ENCODE peak calls at places on chromosomes 4 and X, in ten cellular contexts. One of them, this sample, is unnamed.

GRCh38 chrX:39705299-39705698 is 392.5 kb downstream of the BCOR start:
- DNase-seq in ovary: peak; percentile 87
- DNase-seq in stomach: peak; percentile 67
- DNase-seq in H9: no peak
- DNase-seq in left lung: peak; percentile 69
- DNase-seq in vagina: no peak
- DNase-seq in CD4-positive, alpha-beta memory T cell: no peak
- DNase-seq in right atrium auricular region: peak; percentile 78
- DNase-seq in uterus: peak; percentile 83
- DNase-seq in left ventricle myocardium inferior: peak; percentile 60
- DNase-seq in this sample: no peak

GRCh38 chrX:16250296-16250695 is 83.0 kb downstream of the MAGEB17 start:
- DNase-seq in ovary: no peak
- DNase-seq in stomach: no peak
- DNase-seq in H9: no peak
- DNase-seq in left lung: no peak
- DNase-seq in vagina: no peak
- DNase-seq in CD4-positive, alpha-beta memory T cell: no peak
- DNase-seq in right atrium auricular region: no peak
- DNase-seq in uterus: no peak
- DNase-seq in left ventricle myocardium inferior: no peak
- DNase-seq in this sample: no peak

GRCh38 chr4:67700119-67700873 is 659 bp downstream of the UBA6 start:
- DNase-seq in ovary: no peak
- DNase-seq in stomach: no peak
- DNase-seq in H9: no peak
- DNase-seq in left lung: no peak
- DNase-seq in vagina: no peak
- DNase-seq in CD4-positive, alpha-beta memory T cell: peak; percentile 50
- DNase-seq in right atrium auricular region: no peak
- DNase-seq in uterus: no peak
- DNase-seq in left ventricle myocardium inferior: no peak
- DNase-seq in this sample: peak; percentile 47

GRCh38 chr4:89212666-89213381 is 94.8 kb downstream of the GPRIN3 start:
- DNase-seq in ovary: no peak
- DNase-seq in stomach: no peak
- DNase-seq in H9: no peak
- DNase-seq in left lung: no peak
- DNase-seq in vagina: no peak
- DNase-seq in CD4-positive, alpha-beta memory T cell: no peak
- DNase-seq in right atrium auricular region: no peak
- DNase-seq in uterus: no peak
- DNase-seq in left ventricle myocardium inferior: no peak
- DNase-seq in this sample: no peak

GRCh38 chr4:94635172-94635571 is 122.6 kb upstream of the BMPR1B start:
- DNase-seq in ovary: no peak
- DNase-seq in stomach: no peak
- DNase-seq in H9: no peak
- DNase-seq in left lung: no peak
- DNase-seq in vagina: no peak
- DNase-seq in CD4-positive, alpha-beta memory T cell: no peak
- DNase-seq in right atrium auricular region: no peak
- DNase-seq in uterus: no peak
- DNase-seq in left ventricle myocardium inferior: no peak
- DNase-seq in this sample: no peak

GRCh38 chr4:113292371-113293042 is 243.1 kb downstream of the ANK2 start:
- DNase-seq in ovary: peak; percentile 55
- DNase-seq in stomach: no peak
- DNase-seq in H9: peak; percentile 88
- DNase-seq in left lung: peak; percentile 65
- DNase-seq in vagina: no peak
- DNase-seq in CD4-positive, alpha-beta memory T cell: no peak
- DNase-seq in right atrium auricular region: no peak
- DNase-seq in uterus: peak; percentile 52
- DNase-seq in left ventricle myocardium inferior: peak; percentile 37
- DNase-seq in this sample: no peak

GRCh38 chr4:8766610-8767009 is 105.0 kb downstream of the HMX1 start:
- DNase-seq in ovary: no peak
- DNase-seq in stomach: no peak
- DNase-seq in H9: no peak
- DNase-seq in left lung: peak; percentile 56
- DNase-seq in vagina: no peak
- DNase-seq in CD4-positive, alpha-beta memory T cell: no peak
- DNase-seq in right atrium auricular region: no peak
- DNase-seq in uterus: no peak
- DNase-seq in left ventricle myocardium inferior: peak; percentile 2
- DNase-seq in this sample: no peak

GRCh38 chrX:115452256-115452655 is 108.7 kb upstream of the PLS3 start:
- DNase-seq in ovary: no peak
- DNase-seq in stomach: no peak
- DNase-seq in H9: no peak
- DNase-seq in left lung: no peak
- DNase-seq in vagina: no peak
- DNase-seq in CD4-positive, alpha-beta memory T cell: no peak
- DNase-seq in right atrium auricular region: no peak
- DNase-seq in uterus: no peak
- DNase-seq in left ventricle myocardium inferior: no peak
- DNase-seq in this sample: no peak

GRCh38 chr4:155548173-155548572 is 118.5 kb upstream of the GUCY1A1 start:
- DNase-seq in ovary: no peak
- DNase-seq in stomach: no peak
- DNase-seq in H9: no peak
- DNase-seq in left lung: no peak
- DNase-seq in vagina: no peak
- DNase-seq in CD4-positive, alpha-beta memory T cell: no peak
- DNase-seq in right atrium auricular region: no peak
- DNase-seq in uterus: no peak
- DNase-seq in left ventricle myocardium inferior: no peak
- DNase-seq in this sample: no peak

GRCh38 chrX:45070116-45071007 is 130.3 kb downstream of the DIPK2B start:
- DNase-seq in ovary: no peak
- DNase-seq in stomach: no peak
- DNase-seq in H9: no peak
- DNase-seq in left lung: no peak
- DNase-seq in vagina: no peak
- DNase-seq in CD4-positive, alpha-beta memory T cell: no peak
- DNase-seq in right atrium auricular region: no peak
- DNase-seq in uterus: no peak
- DNase-seq in left ventricle myocardium inferior: no peak
- DNase-seq in this sample: no peak

GRCh38 chrX:19705196-19705769 is 182.1 kb downstream of the SH3KBP1 start:
- DNase-seq in ovary: no peak
- DNase-seq in stomach: no peak
- DNase-seq in H9: no peak
- DNase-seq in left lung: no peak
- DNase-seq in vagina: no peak
- DNase-seq in CD4-positive, alpha-beta memory T cell: no peak
- DNase-seq in right atrium auricular region: no peak
- DNase-seq in uterus: no peak
- DNase-seq in left ventricle myocardium inferior: no peak
- DNase-seq in this sample: no peak

GRCh38 chrX:4638036-4638435 is 924.6 kb upstream of the PRKX start:
- DNase-seq in ovary: no peak
- DNase-seq in stomach: no peak
- DNase-seq in H9: no peak
- DNase-seq in left lung: no peak
- DNase-seq in vagina: no peak
- DNase-seq in CD4-positive, alpha-beta memory T cell: no peak
- DNase-seq in right atrium auricular region: no peak
- DNase-seq in uterus: no peak
- DNase-seq in left ventricle myocardium inferior: no peak
- DNase-seq in this sample: no peak

GRCh38 chr4:158625544-158625943 is 46.1 kb downstream of the C4orf46 start:
- DNase-seq in ovary: no peak
- DNase-seq in stomach: no peak
- DNase-seq in H9: no peak
- DNase-seq in left lung: no peak
- DNase-seq in vagina: no peak
- DNase-seq in CD4-positive, alpha-beta memory T cell: no peak
- DNase-seq in right atrium auricular region: no peak
- DNase-seq in uterus: no peak
- DNase-seq in left ventricle myocardium inferior: no peak
- DNase-seq in this sample: no peak

GRCh38 chr4:56857601-56858301 is 36.2 kb upstream of the SPINK2 start:
- DNase-seq in ovary: no peak
- DNase-seq in stomach: no peak
- DNase-seq in H9: no peak
- DNase-seq in left lung: no peak
- DNase-seq in vagina: no peak
- DNase-seq in CD4-positive, alpha-beta memory T cell: no peak
- DNase-seq in right atrium auricular region: no peak
- DNase-seq in uterus: no peak
- DNase-seq in left ventricle myocardium inferior: no peak
- DNase-seq in this sample: no peak

GRCh38 chr4:105215609-105216313 is 69.1 kb downstream of the TET2 start:
- DNase-seq in ovary: no peak
- DNase-seq in stomach: no peak
- DNase-seq in H9: no peak
- DNase-seq in left lung: no peak
- DNase-seq in vagina: no peak
- DNase-seq in CD4-positive, alpha-beta memory T cell: no peak
- DNase-seq in right atrium auricular region: no peak
- DNase-seq in uterus: no peak
- DNase-seq in left ventricle myocardium inferior: no peak
- DNase-seq in this sample: no peak

GRCh38 chr4:83644677-83645639 is 109.0 kb downstream of the GPAT3 start:
- DNase-seq in ovary: no peak
- DNase-seq in stomach: no peak
- DNase-seq in H9: no peak
- DNase-seq in left lung: no peak
- DNase-seq in vagina: no peak
- DNase-seq in CD4-positive, alpha-beta memory T cell: no peak
- DNase-seq in right atrium auricular region: no peak
- DNase-seq in uterus: no peak
- DNase-seq in left ventricle myocardium inferior: no peak
- DNase-seq in this sample: no peak

GRCh38 chr4:105990933-105991332 is 95.7 kb downstream of the NPNT start:
- DNase-seq in ovary: peak; percentile 46
- DNase-seq in stomach: peak; percentile 43
- DNase-seq in H9: no peak
- DNase-seq in left lung: peak; percentile 74
- DNase-seq in vagina: no peak
- DNase-seq in CD4-positive, alpha-beta memory T cell: no peak
- DNase-seq in right atrium auricular region: peak; percentile 60
- DNase-seq in uterus: peak; percentile 47
- DNase-seq in left ventricle myocardium inferior: peak; percentile 85
- DNase-seq in this sample: peak; percentile 64

GRCh38 chr4:122003335-122003734 is 51.5 kb upstream of the TRPC3 start:
- DNase-seq in ovary: no peak
- DNase-seq in stomach: no peak
- DNase-seq in H9: peak; percentile 82
- DNase-seq in left lung: no peak
- DNase-seq in vagina: no peak
- DNase-seq in CD4-positive, alpha-beta memory T cell: no peak
- DNase-seq in right atrium auricular region: no peak
- DNase-seq in uterus: no peak
- DNase-seq in left ventricle myocardium inferior: no peak
- DNase-seq in this sample: no peak

GRCh38 chr4:147733614-147734344 is 1.9 kb downstream of the ARHGAP10 start:
- DNase-seq in ovary: peak; percentile 32
- DNase-seq in stomach: no peak
- DNase-seq in H9: no peak
- DNase-seq in left lung: no peak
- DNase-seq in vagina: no peak
- DNase-seq in CD4-positive, alpha-beta memory T cell: no peak
- DNase-seq in right atrium auricular region: no peak
- DNase-seq in uterus: no peak
- DNase-seq in left ventricle myocardium inferior: peak; percentile 29
- DNase-seq in this sample: no peak

GRCh38 chr4:70559924-70560323 is 32.1 kb upstream of the AMBN start:
- DNase-seq in ovary: no peak
- DNase-seq in stomach: no peak
- DNase-seq in H9: no peak
- DNase-seq in left lung: no peak
- DNase-seq in vagina: no peak
- DNase-seq in CD4-positive, alpha-beta memory T cell: no peak
- DNase-seq in right atrium auricular region: no peak
- DNase-seq in uterus: no peak
- DNase-seq in left ventricle myocardium inferior: no peak
- DNase-seq in this sample: no peak

GRCh38 chr4:70559216-70559830 is 32.7 kb upstream of the AMBN start:
- DNase-seq in ovary: peak; percentile 40
- DNase-seq in stomach: peak; percentile 60
- DNase-seq in H9: no peak
- DNase-seq in left lung: no peak
- DNase-seq in vagina: no peak
- DNase-seq in CD4-positive, alpha-beta memory T cell: no peak
- DNase-seq in right atrium auricular region: no peak
- DNase-seq in uterus: peak; percentile 21
- DNase-seq in left ventricle myocardium inferior: no peak
- DNase-seq in this sample: no peak

GRCh38 chr4:70564033-70564432 is 28.0 kb upstream of the AMBN start:
- DNase-seq in ovary: no peak
- DNase-seq in stomach: no peak
- DNase-seq in H9: no peak
- DNase-seq in left lung: no peak
- DNase-seq in vagina: no peak
- DNase-seq in CD4-positive, alpha-beta memory T cell: no peak
- DNase-seq in right atrium auricular region: no peak
- DNase-seq in uterus: no peak
- DNase-seq in left ventricle myocardium inferior: no peak
- DNase-seq in this sample: no peak
- H3K9me3 ChIP-seq in ovary: no peaks in the 10 kb centered on the region
- H3K9me3 ChIP-seq in stomach: no peaks in the 10 kb centered on the region
- H3K9me3 ChIP-seq in H9: no peaks in the 10 kb centered on the region
- H3K9me3 ChIP-seq in left lung: peaks cover 4% of the 10 kb centered on the region
- H3K9me3 ChIP-seq in vagina: no peaks in the 10 kb centered on the region
- H3K9me3 ChIP-seq in CD4-positive, alpha-beta memory T cell: no peaks in the 10 kb centered on the region
- H3K9me3 ChIP-seq in right atrium auricular region: no peaks in the 10 kb centered on the region
- H3K9me3 ChIP-seq in uterus: no peaks in the 10 kb centered on the region
- H3K9me3 ChIP-seq in left ventricle myocardium inferior: peaks cover 7% of the 10 kb centered on the region
- H3K9me3 ChIP-seq in this sample: no peaks in the 10 kb centered on the region

GRCh38 chrX:49846545-49846944 is 17.4 kb downstream of the PAGE4 start:
- DNase-seq in ovary: no peak
- DNase-seq in stomach: no peak
- DNase-seq in H9: no peak
- DNase-seq in left lung: no peak
- DNase-seq in vagina: no peak
- DNase-seq in CD4-positive, alpha-beta memory T cell: no peak
- DNase-seq in right atrium auricular region: no peak
- DNase-seq in uterus: no peak
- DNase-seq in left ventricle myocardium inferior: no peak
- DNase-seq in this sample: no peak
- H3K9me3 ChIP-seq in ovary: no peaks in the 10 kb centered on the region
- H3K9me3 ChIP-seq in stomach: no peaks in the 10 kb centered on the region
- H3K9me3 ChIP-seq in H9: peaks cover 39% of the 10 kb centered on the region
- H3K9me3 ChIP-seq in left lung: no peaks in the 10 kb centered on the region
- H3K9me3 ChIP-seq in vagina: no peaks in the 10 kb centered on the region
- H3K9me3 ChIP-seq in CD4-positive, alpha-beta memory T cell: no peaks in the 10 kb centered on the region
- H3K9me3 ChIP-seq in right atrium auricular region: peaks cover 3% of the 10 kb centered on the region
- H3K9me3 ChIP-seq in uterus: no peaks in the 10 kb centered on the region
- H3K9me3 ChIP-seq in left ventricle myocardium inferior: no peaks in the 10 kb centered on the region
- H3K9me3 ChIP-seq in this sample: no peaks in the 10 kb centered on the region

GRCh38 chr4:145808848-145809512 is 129.0 kb downstream of the C4orf51 start:
- DNase-seq in ovary: no peak
- DNase-seq in stomach: no peak
- DNase-seq in H9: no peak
- DNase-seq in left lung: no peak
- DNase-seq in vagina: no peak
- DNase-seq in CD4-positive, alpha-beta memory T cell: no peak
- DNase-seq in right atrium auricular region: no peak
- DNase-seq in uterus: no peak
- DNase-seq in left ventricle myocardium inferior: no peak
- DNase-seq in this sample: no peak
- H3K9me3 ChIP-seq in ovary: no peaks in the 10 kb centered on the region
- H3K9me3 ChIP-seq in stomach: peaks cover 9% of the 10 kb centered on the region
- H3K9me3 ChIP-seq in H9: peaks cover 7% of the 10 kb centered on the region
- H3K9me3 ChIP-seq in left lung: peaks cover 12% of the 10 kb centered on the region
- H3K9me3 ChIP-seq in vagina: no peaks in the 10 kb centered on the region
- H3K9me3 ChIP-seq in CD4-positive, alpha-beta memory T cell: no peaks in the 10 kb centered on the region
- H3K9me3 ChIP-seq in right atrium auricular region: no peaks in the 10 kb centered on the region
- H3K9me3 ChIP-seq in uterus: peaks cover 3% of the 10 kb centered on the region
- H3K9me3 ChIP-seq in left ventricle myocardium inferior: peaks cover 15% of the 10 kb centered on the region
- H3K9me3 ChIP-seq in this sample: peaks cover 25% of the 10 kb centered on the region

GRCh38 chr4:133152330-133152791 is 3.3 kb downstream of the PCDH10 start:
- DNase-seq in ovary: no peak
- DNase-seq in stomach: no peak
- DNase-seq in H9: peak; percentile 49
- DNase-seq in left lung: peak; percentile 49
- DNase-seq in vagina: no peak
- DNase-seq in CD4-positive, alpha-beta memory T cell: no peak
- DNase-seq in right atrium auricular region: no peak
- DNase-seq in uterus: no peak
- DNase-seq in left ventricle myocardium inferior: no peak
- DNase-seq in this sample: no peak
- H3K9me3 ChIP-seq in ovary: no peaks in the 10 kb centered on the region
- H3K9me3 ChIP-seq in stomach: peaks cover 15% of the 10 kb centered on the region
- H3K9me3 ChIP-seq in H9: no peaks in the 10 kb centered on the region
- H3K9me3 ChIP-seq in left lung: no peaks in the 10 kb centered on the region
- H3K9me3 ChIP-seq in vagina: no peaks in the 10 kb centered on the region
- H3K9me3 ChIP-seq in CD4-positive, alpha-beta memory T cell: no peaks in the 10 kb centered on the region
- H3K9me3 ChIP-seq in right atrium auricular region: no peaks in the 10 kb centered on the region
- H3K9me3 ChIP-seq in uterus: no peaks in the 10 kb centered on the region
- H3K9me3 ChIP-seq in left ventricle myocardium inferior: no peaks in the 10 kb centered on the region
- H3K9me3 ChIP-seq in this sample: no peaks in the 10 kb centered on the region

This sample was measured in PC-9.